ENCODE peak calls at places on chromosomes 13 and 19, in ten cellular contexts. One of them, this sample, is unnamed.
A peak's percentile ranks its signal among the peaks of the same experiment; 100 is the strongest.

GRCh38 chr19:47713046-47714021 is at the start of gene EHD2:
- DNase-seq in trophoblast cell: no peak
- DNase-seq in psoas muscle: peak; percentile 85
- DNase-seq in transverse colon: peak; percentile 50
- DNase-seq in breast epithelium: peak; percentile 70
- DNase-seq in uterus: peak; percentile 81
- DNase-seq in PC-3: no peak
- DNase-seq in heart right ventricle: peak; percentile 76
- DNase-seq in effector memory CD4-positive, alpha-beta T cell: no peak
- DNase-seq in left ventricle myocardium inferior: peak; percentile 77
- DNase-seq in this sample: peak; percentile 34

GRCh38 chr19:12667903-12668302 is 1.3 kb downstream of the WDR83 start:
- DNase-seq in psoas muscle: no peak
- DNase-seq in heart right ventricle: no peak
- DNase-seq in left ventricle myocardium inferior: no peak
- DNase-seq in uterus: no peak
- DNase-seq in effector memory CD4-positive, alpha-beta T cell: no peak
- DNase-seq in PC-3: no peak
- DNase-seq in transverse colon: no peak
- DNase-seq in trophoblast cell: no peak
- DNase-seq in breast epithelium: no peak
- DNase-seq in this sample: no peak

GRCh38 chr13:71866173-71867091 is 572 bp downstream of the DACH1 start:
- DNase-seq in left ventricle myocardium inferior: peak; percentile 31
- DNase-seq in effector memory CD4-positive, alpha-beta T cell: no peak
- DNase-seq in psoas muscle: peak; percentile 59
- DNase-seq in heart right ventricle: peak; percentile 8
- DNase-seq in breast epithelium: peak; percentile 51
- DNase-seq in trophoblast cell: no peak
- DNase-seq in uterus: peak; percentile 12
- DNase-seq in PC-3: no peak
- DNase-seq in transverse colon: peak; percentile 24
- DNase-seq in this sample: no peak

GRCh38 chr13:37065893-37066526 is 6.5 kb upstream of the SUPT20H start:
- DNase-seq in PC-3: no peak
- DNase-seq in transverse colon: no peak
- DNase-seq in trophoblast cell: no peak
- DNase-seq in psoas muscle: no peak
- DNase-seq in heart right ventricle: no peak
- DNase-seq in effector memory CD4-positive, alpha-beta T cell: no peak
- DNase-seq in breast epithelium: no peak
- DNase-seq in uterus: no peak
- DNase-seq in left ventricle myocardium inferior: no peak
- DNase-seq in this sample: no peak

GRCh38 chr13:24606486-24607170 is 73.6 kb upstream of the ATP12A start:
- DNase-seq in heart right ventricle: no peak
- DNase-seq in psoas muscle: no peak
- DNase-seq in PC-3: no peak
- DNase-seq in effector memory CD4-positive, alpha-beta T cell: no peak
- DNase-seq in left ventricle myocardium inferior: no peak
- DNase-seq in uterus: no peak
- DNase-seq in trophoblast cell: peak; percentile 84
- DNase-seq in breast epithelium: no peak
- DNase-seq in transverse colon: no peak
- DNase-seq in this sample: no peak

GRCh38 chr19:41480336-41480735 is 37.4 kb downstream of the ERICH4 start:
- DNase-seq in transverse colon: no peak
- DNase-seq in left ventricle myocardium inferior: no peak
- DNase-seq in PC-3: no peak
- DNase-seq in effector memory CD4-positive, alpha-beta T cell: no peak
- DNase-seq in breast epithelium: no peak
- DNase-seq in heart right ventricle: no peak
- DNase-seq in uterus: no peak
- DNase-seq in psoas muscle: no peak
- DNase-seq in trophoblast cell: no peak
- DNase-seq in this sample: no peak

GRCh38 chr13:78881746-78882145 is 222.8 kb upstream of the OBI1 start:
- DNase-seq in PC-3: no peak
- DNase-seq in psoas muscle: no peak
- DNase-seq in breast epithelium: no peak
- DNase-seq in transverse colon: no peak
- DNase-seq in uterus: no peak
- DNase-seq in trophoblast cell: no peak
- DNase-seq in heart right ventricle: no peak
- DNase-seq in left ventricle myocardium inferior: no peak
- DNase-seq in effector memory CD4-positive, alpha-beta T cell: no peak
- DNase-seq in this sample: no peak

GRCh38 chr13:97241761-97242160 is 19.6 kb downstream of the MBNL2 start:
- DNase-seq in trophoblast cell: no peak
- DNase-seq in breast epithelium: no peak
- DNase-seq in transverse colon: no peak
- DNase-seq in left ventricle myocardium inferior: no peak
- DNase-seq in uterus: no peak
- DNase-seq in effector memory CD4-positive, alpha-beta T cell: no peak
- DNase-seq in psoas muscle: no peak
- DNase-seq in heart right ventricle: peak; percentile 41
- DNase-seq in PC-3: no peak
- DNase-seq in this sample: no peak

GRCh38 chr13:51324714-51325440 is 14.6 kb upstream of the SERPINE3 start:
- DNase-seq in breast epithelium: no peak
- DNase-seq in psoas muscle: no peak
- DNase-seq in trophoblast cell: no peak
- DNase-seq in uterus: no peak
- DNase-seq in transverse colon: no peak
- DNase-seq in PC-3: no peak
- DNase-seq in effector memory CD4-positive, alpha-beta T cell: no peak
- DNase-seq in heart right ventricle: no peak
- DNase-seq in left ventricle myocardium inferior: no peak
- DNase-seq in this sample: no peak

GRCh38 chr19:36212895-36213294 is 1.6 kb downstream of the ZNF565 start:
- DNase-seq in left ventricle myocardium inferior: no peak
- DNase-seq in uterus: no peak
- DNase-seq in breast epithelium: no peak
- DNase-seq in psoas muscle: no peak
- DNase-seq in heart right ventricle: no peak
- DNase-seq in transverse colon: no peak
- DNase-seq in PC-3: no peak
- DNase-seq in trophoblast cell: no peak
- DNase-seq in effector memory CD4-positive, alpha-beta T cell: no peak
- DNase-seq in this sample: no peak

GRCh38 chr19:50513746-50514345 is at the start of gene ASPDH:
- DNase-seq in transverse colon: no peak
- DNase-seq in uterus: no peak
- DNase-seq in left ventricle myocardium inferior: no peak
- DNase-seq in trophoblast cell: no peak
- DNase-seq in PC-3: no peak
- DNase-seq in effector memory CD4-positive, alpha-beta T cell: no peak
- DNase-seq in heart right ventricle: no peak
- DNase-seq in breast epithelium: no peak
- DNase-seq in psoas muscle: no peak
- DNase-seq in this sample: peak; percentile 32

DNA sequence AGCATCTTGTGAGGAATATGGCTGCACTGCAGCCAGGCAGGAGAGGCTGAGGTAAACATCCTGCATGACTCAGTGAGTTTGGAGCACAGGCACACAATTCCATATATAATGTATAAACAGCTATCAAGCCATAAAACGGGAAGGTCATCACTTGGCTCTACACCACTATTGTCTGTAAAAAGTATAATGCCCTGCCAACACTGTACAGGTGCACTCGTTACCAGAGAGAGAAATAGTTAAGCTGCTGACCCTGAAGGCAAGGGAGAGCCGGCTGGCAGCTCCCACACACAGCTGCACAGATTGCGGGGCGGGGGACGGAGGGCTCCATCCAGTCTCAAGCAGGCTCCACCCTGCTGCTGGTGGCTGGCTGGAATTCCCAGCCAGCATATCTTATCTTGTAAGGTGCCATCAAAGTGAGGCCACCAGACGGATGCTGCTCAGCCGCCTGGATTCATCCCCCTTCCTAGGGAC is 668.1 kb downstream of the SLITRK5 start:
- DNase-seq in PC-3: peak; percentile 43
- DNase-seq in transverse colon: peak; percentile 51
- DNase-seq in left ventricle myocardium inferior: no peak
- DNase-seq in breast epithelium: no peak
- DNase-seq in trophoblast cell: no peak
- DNase-seq in psoas muscle: no peak
- DNase-seq in effector memory CD4-positive, alpha-beta T cell: no peak
- DNase-seq in uterus: no peak
- DNase-seq in heart right ventricle: no peak
- DNase-seq in this sample: no peak
- H3K27ac ChIP-seq in PC-3: no peak overlapping the region
- H3K27ac ChIP-seq in transverse colon: peak overlapping the region; percentile 28
- H3K27ac ChIP-seq in left ventricle myocardium inferior: no peak overlapping the region
- H3K27ac ChIP-seq in breast epithelium: no peak overlapping the region
- H3K27ac ChIP-seq in trophoblast cell: no peak overlapping the region
- H3K27ac ChIP-seq in psoas muscle: no peak overlapping the region
- H3K27ac ChIP-seq in effector memory CD4-positive, alpha-beta T cell: no peak overlapping the region
- H3K27ac ChIP-seq in uterus: no peak overlapping the region
- H3K27ac ChIP-seq in heart right ventricle: no peak overlapping the region
- H3K27ac ChIP-seq in this sample: no peak overlapping the region

DNA sequence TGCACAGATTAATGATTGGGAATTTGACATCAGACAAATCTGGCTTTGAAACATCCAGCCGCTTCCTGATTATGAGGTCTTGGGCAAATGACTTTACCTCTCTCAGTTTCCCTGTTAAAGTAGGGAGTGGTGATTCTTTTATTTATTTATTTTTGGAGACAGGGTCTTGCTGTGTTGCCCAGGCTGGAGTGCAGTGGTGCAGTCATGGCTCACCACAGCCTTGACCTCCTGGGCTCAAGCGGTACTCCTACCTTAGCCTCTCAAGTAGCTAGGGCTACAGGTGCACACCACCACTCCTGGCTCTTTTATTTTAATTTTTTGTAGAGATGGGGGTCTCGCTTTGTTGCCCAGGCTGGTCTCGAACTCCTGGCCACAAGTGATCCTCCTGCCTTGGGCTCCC is 2.7 kb downstream of the PSMD8 start:
- DNase-seq in PC-3: no peak
- DNase-seq in psoas muscle: no peak
- DNase-seq in effector memory CD4-positive, alpha-beta T cell: no peak
- DNase-seq in uterus: no peak
- DNase-seq in left ventricle myocardium inferior: no peak
- DNase-seq in trophoblast cell: no peak
- DNase-seq in heart right ventricle: no peak
- DNase-seq in breast epithelium: no peak
- DNase-seq in transverse colon: no peak
- DNase-seq in this sample: no peak
- H3K27ac ChIP-seq in PC-3: no peak overlapping the region
- H3K27ac ChIP-seq in psoas muscle: peak overlapping the region; percentile 99
- H3K27ac ChIP-seq in effector memory CD4-positive, alpha-beta T cell: no peak overlapping the region
- H3K27ac ChIP-seq in uterus: no peak overlapping the region
- H3K27ac ChIP-seq in left ventricle myocardium inferior: peak overlapping the region; percentile 93
- H3K27ac ChIP-seq in trophoblast cell: no peak overlapping the region
- H3K27ac ChIP-seq in heart right ventricle: no peak overlapping the region
- H3K27ac ChIP-seq in breast epithelium: no peak overlapping the region
- H3K27ac ChIP-seq in transverse colon: no peak overlapping the region
- H3K27ac ChIP-seq in this sample: no peak overlapping the region

GRCh38 chr19:45653634-45654033 is 14.4 kb upstream of the GIPR start:
- DNase-seq in left ventricle myocardium inferior: no peak
- DNase-seq in heart right ventricle: no peak
- DNase-seq in breast epithelium: no peak
- DNase-seq in uterus: no peak
- DNase-seq in effector memory CD4-positive, alpha-beta T cell: no peak
- DNase-seq in psoas muscle: no peak
- DNase-seq in PC-3: no peak
- DNase-seq in trophoblast cell: no peak
- DNase-seq in transverse colon: no peak
- DNase-seq in this sample: no peak
- H3K27ac ChIP-seq in left ventricle myocardium inferior: no peak overlapping the region
- H3K27ac ChIP-seq in heart right ventricle: no peak overlapping the region
- H3K27ac ChIP-seq in breast epithelium: no peak overlapping the region
- H3K27ac ChIP-seq in uterus: no peak overlapping the region
- H3K27ac ChIP-seq in effector memory CD4-positive, alpha-beta T cell: no peak overlapping the region
- H3K27ac ChIP-seq in psoas muscle: no peak overlapping the region
- H3K27ac ChIP-seq in PC-3: no peak overlapping the region
- H3K27ac ChIP-seq in trophoblast cell: no peak overlapping the region
- H3K27ac ChIP-seq in transverse colon: no peak overlapping the region
- H3K27ac ChIP-seq in this sample: no peak overlapping the region

GRCh38 chr19:16288544-16288943 is 36.1 kb upstream of the KLF2 start:
- DNase-seq in trophoblast cell: no peak
- DNase-seq in heart right ventricle: peak; percentile 54
- DNase-seq in left ventricle myocardium inferior: no peak
- DNase-seq in uterus: no peak
- DNase-seq in psoas muscle: no peak
- DNase-seq in PC-3: no peak
- DNase-seq in breast epithelium: no peak
- DNase-seq in transverse colon: no peak
- DNase-seq in effector memory CD4-positive, alpha-beta T cell: no peak
- DNase-seq in this sample: no peak

GRCh38 chr19:16281743-16282142 is 42.9 kb upstream of the KLF2 start:
- DNase-seq in heart right ventricle: no peak
- DNase-seq in transverse colon: no peak
- DNase-seq in trophoblast cell: no peak
- DNase-seq in left ventricle myocardium inferior: no peak
- DNase-seq in psoas muscle: no peak
- DNase-seq in PC-3: no peak
- DNase-seq in breast epithelium: no peak
- DNase-seq in uterus: no peak
- DNase-seq in effector memory CD4-positive, alpha-beta T cell: no peak
- DNase-seq in this sample: no peak

GRCh38 chr19:16289594-16289993 is 35.0 kb upstream of the KLF2 start:
- DNase-seq in uterus: no peak
- DNase-seq in heart right ventricle: no peak
- DNase-seq in left ventricle myocardium inferior: no peak
- DNase-seq in transverse colon: no peak
- DNase-seq in effector memory CD4-positive, alpha-beta T cell: no peak
- DNase-seq in PC-3: no peak
- DNase-seq in breast epithelium: no peak
- DNase-seq in trophoblast cell: no peak
- DNase-seq in psoas muscle: no peak
- DNase-seq in this sample: peak; percentile 38

GRCh38 chr19:16283103-16283469 is 41.5 kb upstream of the KLF2 start:
- DNase-seq in uterus: no peak
- DNase-seq in trophoblast cell: no peak
- DNase-seq in left ventricle myocardium inferior: no peak
- DNase-seq in breast epithelium: no peak
- DNase-seq in effector memory CD4-positive, alpha-beta T cell: no peak
- DNase-seq in PC-3: no peak
- DNase-seq in psoas muscle: no peak
- DNase-seq in transverse colon: no peak
- DNase-seq in heart right ventricle: no peak
- DNase-seq in this sample: no peak

DNA sequence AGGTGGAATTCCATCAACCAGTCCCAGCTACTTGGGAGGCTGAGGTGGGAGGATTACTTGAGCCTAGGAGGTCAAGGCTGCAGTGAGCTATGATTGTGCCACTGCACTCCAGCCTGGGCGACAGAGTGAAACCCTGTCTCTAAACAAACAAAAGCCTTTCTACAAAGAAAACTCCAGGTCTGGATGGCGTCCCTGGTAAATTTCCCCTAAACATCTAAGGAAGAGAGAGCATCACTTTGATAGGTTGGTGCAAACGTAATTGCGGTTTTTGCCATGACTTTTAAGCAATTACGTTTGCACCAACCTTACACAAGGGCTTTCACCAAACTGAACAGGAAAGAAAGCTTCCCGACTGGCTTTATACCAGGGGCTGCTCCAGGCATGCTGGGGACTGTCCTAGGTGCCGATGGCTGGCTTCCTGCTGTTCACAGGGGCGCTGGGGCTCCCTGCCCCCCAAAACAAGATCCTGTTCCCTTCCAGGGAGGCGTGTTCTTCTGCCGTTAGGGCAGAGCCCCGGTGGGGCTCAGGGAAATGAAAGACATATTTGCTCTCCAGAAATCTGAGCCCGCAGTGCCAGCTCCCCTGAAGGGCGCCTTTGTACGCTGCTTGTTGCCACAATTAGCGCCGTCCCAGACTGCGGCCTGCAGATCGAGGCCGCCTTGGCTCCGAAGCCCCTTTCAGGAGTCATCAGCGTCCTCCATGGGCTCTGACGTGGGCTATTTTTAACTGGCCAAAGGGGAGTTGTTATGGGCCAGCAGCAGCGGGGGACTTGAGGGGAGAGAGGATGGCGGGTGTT is 38.7 kb upstream of the KLF2 start:
- DNase-seq in trophoblast cell: no peak
- DNase-seq in uterus: peak; percentile 32
- DNase-seq in heart right ventricle: peak; percentile 39
- DNase-seq in effector memory CD4-positive, alpha-beta T cell: no peak
- DNase-seq in PC-3: no peak
- DNase-seq in left ventricle myocardium inferior: no peak
- DNase-seq in breast epithelium: no peak
- DNase-seq in transverse colon: no peak
- DNase-seq in psoas muscle: peak; percentile 58
- DNase-seq in this sample: no peak
- H3K27ac ChIP-seq in trophoblast cell: no peak overlapping the region
- H3K27ac ChIP-seq in uterus: peak overlapping the region; percentile 98
- H3K27ac ChIP-seq in heart right ventricle: peak overlapping the region; percentile 91
- H3K27ac ChIP-seq in effector memory CD4-positive, alpha-beta T cell: no peak overlapping the region
- H3K27ac ChIP-seq in PC-3: no peak overlapping the region
- H3K27ac ChIP-seq in left ventricle myocardium inferior: peak overlapping the region; percentile 96
- H3K27ac ChIP-seq in breast epithelium: peak overlapping the region; percentile 84
- H3K27ac ChIP-seq in transverse colon: peak overlapping the region; percentile 89
- H3K27ac ChIP-seq in psoas muscle: peak overlapping the region; percentile 78
- H3K27ac ChIP-seq in this sample: no peak overlapping the region